ENCODE peak calls at places on chromosomes 6 and 20, in five cellular contexts. V is IMR-90, P is H1, T is K562, M is HepG2. B is an unnamed sample.

GRCh38 chr6:25173951-25174474 is 105.2 kb upstream of the CARMIL1 start:
- DNase-seq in M (peak), P (no peak), V (peak), T (no peak), B (peak)

GRCh38 chr6:152954443-152954842 is 28.4 kb downstream of the FBXO5 start:
- DNase-seq in T (peak), P (no peak), M (no peak), V (no peak), B (no peak)

GRCh38 chr20:53866787-53867740 is 203.3 kb downstream of the BCAS1 start:
- DNase-seq in T (no peak), P (no peak), M (peak), V (no peak), B (no peak)

GRCh38 chr6:120965814-120966213 is 368.5 kb downstream of the TBC1D32 start:
- DNase-seq in M (no peak), T (no peak), V (no peak), P (no peak), B (no peak)

GRCh38 chr6:52233975-52234823 is 10.1 kb downstream of the IL17F start:
- DNase-seq in P (peak), V (peak), M (peak), T (peak), B (peak)

GRCh38 chr6:112222111-112222726 is 32.1 kb downstream of the LAMA4 start:
- DNase-seq in M (no peak), V (peak), P (no peak), T (no peak), B (no peak)

GRCh38 chr20:20520776-20521175 is 152.9 kb downstream of the INSM1 start:
- DNase-seq in M (no peak), V (peak), P (no peak), T (no peak), B (no peak)

GRCh38 chr6:163375361-163375760 is 39.2 kb upstream of the QKI start:
- DNase-seq in T (no peak), V (no peak), M (no peak), P (no peak), B (no peak)

GRCh38 chr20:16479666-16480065 is 93.6 kb downstream of the KIF16B start:
- DNase-seq in M (peak), T (no peak), V (peak), P (no peak), B (no peak)

GRCh38 chr6:121851056-121851455 is 415.6 kb downstream of the GJA1 start:
- DNase-seq in V (peak), P (no peak), M (no peak), T (no peak), B (no peak)

GRCh38 chr6:107652526-107653182 is 162.7 kb downstream of the SOBP start:
- DNase-seq in T (no peak), P (no peak), V (no peak), M (no peak), B (no peak)

GRCh38 chr6:42390228-42390934 is 61.3 kb downstream of the TRERF1 start:
- DNase-seq in T (no peak), P (no peak), V (no peak), M (no peak), B (no peak)

GRCh38 chr20:44962483-44962882 is 2.3 kb upstream of the TOMM34 start:
- DNase-seq in M (no peak), T (no peak), P (no peak), V (no peak), B (no peak)

GRCh38 chr6:4910060-4910746 is 93.6 kb downstream of the RPP40 start:
- DNase-seq in P (no peak), V (no peak), M (no peak), T (no peak), B (no peak)

GRCh38 chr6:68233623-68234022 is 401.5 kb upstream of the ADGRB3 start:
- DNase-seq in V (peak), M (no peak), P (no peak), T (no peak), B (peak)

GRCh38 chr6:56156643-56157042 is 90.7 kb downstream of the COL21A1 start:
- DNase-seq in T (no peak), P (no peak), M (peak), V (peak), B (no peak)

GRCh38 chr6:106360989-106361430 is 493 bp downstream of the CRYBG1 start:
- DNase-seq in M (no peak), P (peak), V (no peak), T (no peak), B (no peak)

GRCh38 chr6:129730477-129731165 is 20.6 kb upstream of the ARHGAP18 start:
- DNase-seq in T (no peak), V (no peak), P (no peak), M (peak), B (peak)

GRCh38 chr6:20286968-20287565 is 74.8 kb upstream of the MBOAT1 start:
- DNase-seq in P (no peak), T (no peak), V (peak), M (no peak), B (no peak)

GRCh38 chr6:45538636-45539035 is 160.9 kb upstream of the SUPT3H start:
- DNase-seq in V (no peak), M (no peak), T (no peak), P (no peak), B (no peak)

GRCh38 chr6:7050911-7051779 is 56.6 kb upstream of the RREB1 start:
- DNase-seq in M (no peak), P (peak), V (peak), T (no peak), B (peak)

GRCh38 chr20:40592891-40593290 is 96.1 kb downstream of the MAFB start:
- DNase-seq in P (no peak), V (no peak), M (no peak), T (no peak), B (no peak)

GRCh38 chr6:106643061-106643460 is 13.7 kb downstream of the QRSL1 start:
- DNase-seq in M (no peak), T (no peak), V (peak), P (no peak), B (no peak)

GRCh38 chr6:14472964-14473363 is 355.4 kb downstream of the CD83 start:
- DNase-seq in M (no peak), P (no peak), V (peak), T (no peak), B (no peak)

GRCh38 chr6:136717297-136717990 is 74.8 kb downstream of the MAP3K5 start:
- DNase-seq in V (peak), P (no peak), T (no peak), M (no peak), B (no peak)

GRCh38 chr6:79895382-79896100 is 51.8 kb downstream of the ELOVL4 start:
- DNase-seq in M (no peak), V (no peak), P (no peak), T (no peak), B (no peak)

GRCh38 chr6:45650527-45651135 is 272.9 kb upstream of the SUPT3H start:
- DNase-seq in V (peak), M (no peak), T (no peak), P (no peak), B (peak)

GRCh38 chr20:59016795-59017492 is 2.3 kb upstream of the TUBB1 start:
- DNase-seq in T (no peak), P (no peak), V (no peak), M (peak), B (no peak)

GRCh38 chr6:170506446-170506845 is 46.7 kb downstream of the PSMB1 start:
- DNase-seq in M (no peak), P (no peak), V (no peak), T (no peak), B (no peak)

GRCh38 chr6:13417431-13417830 is 70.0 kb downstream of the GFOD1 start:
- DNase-seq in T (no peak), P (no peak), V (no peak), M (peak), B (no peak)

GRCh38 chr20:2799271-2799670 is 1.2 kb downstream of the CPXM1 start:
- DNase-seq in M (no peak), V (no peak), T (no peak), P (no peak), B (no peak)

GRCh38 chr6:113511100-113511499 is 346.0 kb upstream of the MARCKS start:
- DNase-seq in M (no peak), P (no peak), T (no peak), V (no peak), B (no peak)

GRCh38 chr6:105786890-105787655 is 299.1 kb upstream of the PRDM1 start:
- DNase-seq in V (no peak), M (no peak), T (no peak), P (no peak), B (no peak)

GRCh38 chr6:87972279-87972678 is 75.4 kb upstream of the SPACA1 start:
- DNase-seq in M (no peak), T (no peak), P (no peak), V (no peak), B (no peak)

GRCh38 chr20:2889797-2890196 is 16.5 kb downstream of the PTPRA start:
- DNase-seq in M (no peak), P (no peak), T (no peak), V (no peak), B (no peak)

GRCh38 chr6:62669831-62670230 is 383.8 kb upstream of the KHDRBS2 start:
- DNase-seq in P (no peak), M (no peak), T (no peak), V (no peak), B (no peak)

DNA sequence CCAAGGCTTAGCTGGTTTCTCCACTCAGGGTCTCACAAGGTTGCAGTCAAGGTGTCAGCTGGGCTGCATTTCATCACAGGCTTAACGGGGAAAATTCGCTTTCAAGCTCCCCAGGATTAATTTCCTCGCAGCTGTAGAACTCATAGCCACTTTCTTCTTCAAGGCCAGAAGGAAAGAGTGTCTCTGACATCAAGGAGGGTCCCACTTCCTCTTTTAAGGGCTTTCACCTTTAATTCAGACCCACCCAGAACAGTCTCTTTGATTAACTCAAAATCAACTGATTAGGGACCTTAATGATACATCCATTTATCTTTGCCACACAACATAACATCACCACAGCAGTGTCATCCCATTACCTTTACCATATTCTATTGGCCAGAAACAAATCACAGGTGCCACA is 183.3 kb upstream of the ARID1B start:
- DNase-seq in T (no peak), P (no peak), V (no peak), M (no peak), B (no peak)
- TF ChIP-seq POLR2A in T (no peak), P (no peak), V (no peak), M (no peak), B (no peak)

GRCh38 chr6:30820196-30820595 is 64.1 kb upstream of the DDR1 start:
- DNase-seq in T (no peak), M (peak), V (peak), P (no peak), B (peak)

GRCh38 chr6:30816791-30817739 is 67.3 kb upstream of the DDR1 start:
- DNase-seq in V (no peak), T (no peak), P (no peak), M (no peak), B (no peak)

GRCh38 chr6:30819287-30819917 is 64.9 kb upstream of the DDR1 start:
- DNase-seq in V (peak), T (no peak), M (no peak), P (no peak), B (no peak)

GRCh38 chr6:30821862-30822784 is 62.2 kb upstream of the DDR1 start:
- DNase-seq in T (peak), V (no peak), M (peak), P (no peak), B (peak)

GRCh38 chr6:30818426-30818841 is 65.9 kb upstream of the DDR1 start:
- DNase-seq in T (no peak), P (no peak), M (no peak), V (peak), B (peak)
- TF ChIP-seq RAD21 in T (no peak), P (no peak), M (no peak), V (no peak), B (no peak)

DNA sequence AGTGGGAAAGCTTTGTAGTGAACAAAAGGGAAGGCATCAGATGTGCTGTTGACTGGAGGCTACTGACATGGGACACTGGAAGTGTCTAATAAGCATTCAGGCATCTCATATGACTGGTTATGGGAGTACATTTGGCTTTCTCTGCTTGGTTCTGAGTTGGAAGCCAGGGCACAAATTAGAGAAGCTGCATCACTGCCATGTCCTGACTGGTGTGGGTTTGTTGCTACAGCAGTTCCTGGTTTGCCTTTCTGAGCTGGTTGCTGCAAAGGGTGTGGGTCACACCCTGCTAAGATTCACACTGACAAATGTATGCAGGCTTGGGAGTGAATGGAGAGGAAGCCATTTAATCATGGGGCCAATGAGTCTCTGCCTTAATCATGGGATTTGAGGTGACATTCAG is 36.2 kb upstream of the NANP start:
- DNase-seq in V (no peak), T (no peak), M (no peak), P (no peak), B (no peak)
- TF ChIP-seq MAFK in V (no peak), T (no peak), M (no peak), P (no peak), B (no peak)

DNA sequence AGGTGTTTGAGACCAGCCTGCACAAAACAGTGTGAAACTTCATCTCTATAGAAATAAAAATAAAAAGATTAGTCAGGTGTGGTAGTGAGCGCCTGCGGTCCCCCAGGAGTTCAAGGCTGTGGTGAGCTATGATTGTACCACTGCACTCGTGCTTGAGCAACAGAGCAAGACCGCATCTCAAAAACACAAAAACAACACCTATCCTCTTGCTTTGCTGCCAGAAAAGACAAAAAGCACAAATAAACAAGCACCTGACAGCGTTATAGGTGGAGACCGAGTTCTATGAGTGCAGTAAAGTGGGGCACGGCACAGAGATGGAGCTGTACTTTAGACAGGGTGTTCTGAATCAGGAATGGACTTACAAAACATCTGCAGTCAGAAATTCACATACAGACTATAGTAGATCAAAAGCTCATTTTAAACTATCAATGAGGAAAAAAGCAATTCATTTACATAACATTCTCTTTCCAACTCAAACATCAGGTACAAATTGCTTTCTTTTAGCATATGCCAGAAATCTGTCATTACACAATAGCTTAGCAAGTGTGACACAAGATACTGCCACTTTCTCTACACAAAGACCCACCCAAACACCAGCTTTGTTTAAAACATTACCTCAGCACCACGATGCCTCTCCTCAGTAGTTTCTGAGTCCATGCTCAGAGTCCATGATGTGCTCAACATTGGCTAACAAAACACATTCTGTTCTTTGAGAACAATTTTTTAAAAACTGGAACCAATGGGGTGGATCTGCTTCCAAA is 10.1 kb downstream of the EZR start:
- DNase-seq in P (no peak), T (no peak), M (peak), V (no peak), B (no peak)
- TF ChIP-seq POLR2A in P (no peak), T (no peak), M (no peak), V (no peak), B (no peak)

GRCh38 chr6:218153-219018 is 73.9 kb upstream of the DUSP22 start:
- DNase-seq in M (no peak), V (no peak), T (no peak), P (no peak), B (no peak)

GRCh38 chr6:219019-219570 is 73.2 kb upstream of the DUSP22 start:
- DNase-seq in V (no peak), T (no peak), P (no peak), M (no peak), B (no peak)

GRCh38 chr6:219641-220198 is 72.6 kb upstream of the DUSP22 start:
- DNase-seq in P (no peak), V (peak), T (peak), M (peak), B (peak)

GRCh38 chr6:215335-216034 is 76.8 kb upstream of the DUSP22 start:
- DNase-seq in P (no peak), M (no peak), V (peak), T (no peak), B (no peak)

GRCh38 chr6:217048-217659 is 75.1 kb upstream of the DUSP22 start:
- DNase-seq in P (peak), T (peak), V (no peak), M (peak), B (peak)
- TF ChIP-seq RAD21 in P (peak), T (peak), V (no peak), M (peak), B (no peak)

DNA sequence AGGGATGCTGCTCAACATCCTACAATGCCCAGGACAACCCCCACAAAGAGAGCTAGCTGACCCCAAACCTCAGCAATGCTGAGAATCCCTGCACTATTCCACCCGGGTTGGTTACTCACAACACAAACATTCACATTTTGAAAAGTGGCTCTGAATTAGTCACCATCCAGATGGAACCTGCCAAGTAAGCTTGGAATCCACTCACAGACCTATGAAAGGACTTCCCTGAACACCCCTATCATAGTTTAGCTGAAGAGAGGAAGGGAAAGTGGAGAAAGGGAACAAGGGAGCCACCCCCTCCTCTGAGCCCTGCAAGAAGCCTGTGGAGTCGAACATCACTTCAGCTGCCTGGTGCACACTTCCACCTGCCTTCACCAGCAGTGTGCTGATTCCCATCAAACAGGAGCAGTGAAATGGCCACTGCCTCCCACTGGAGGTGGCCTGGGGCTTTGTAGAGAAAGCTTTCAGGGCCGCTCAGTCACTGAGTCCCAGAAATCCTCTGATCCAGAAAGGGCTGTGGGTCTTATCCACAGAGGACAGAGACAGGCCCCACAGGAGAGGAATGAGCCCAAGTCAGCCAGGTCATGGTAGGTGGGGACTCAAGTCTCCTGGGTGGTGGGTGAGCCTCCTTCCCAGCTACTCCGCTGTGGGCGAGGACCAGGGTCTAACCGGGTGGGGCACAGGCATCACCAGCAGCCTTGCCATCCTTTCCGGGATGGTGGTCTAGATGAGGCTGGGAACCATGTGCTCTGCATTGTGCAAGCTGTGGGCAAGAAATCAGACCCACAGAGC is 203.7 kb downstream of the SYNDIG1 start:
- DNase-seq in V (peak), P (no peak), T (no peak), M (no peak), B (peak)
- TF ChIP-seq MAFK in V (peak), P (no peak), T (no peak), M (no peak), B (no peak)

B was measured in A549.